ENCODE peak calls at places on chromosomes 12 and 14, in ten cellular contexts. U, H, W, E, J, P, N, S, G and T are unnamed samples.
A peak's percentile ranks its signal among the peaks of the same experiment; 100 is the strongest.

GRCh38 chr12:25701290-25701689 is 148.2 kb upstream of the LMNTD1 start:
- DNase-seq in U (peak; percentile 68), H (no peak), W (no peak), E (peak; percentile 21), J (no peak), P (no peak), N (no peak), S (no peak), G (peak; percentile 95), T (no peak)

GRCh38 chr12:104635944-104636343 is 179.2 kb downstream of the CHST11 start:
- DNase-seq in U (no peak), H (no peak), W (no peak), E (no peak), J (no peak), P (no peak), N (no peak), S (no peak), G (no peak), T (no peak)

GRCh38 chr14:39374846-39375245 is 57.4 kb downstream of the FBXO33 start:
- DNase-seq in U (peak; percentile 62), H (no peak), W (no peak), E (no peak), J (no peak), P (no peak), N (no peak), S (no peak), G (peak; percentile 22), T (no peak)

GRCh38 chr14:54622189-54622958 is 55.4 kb downstream of the SAMD4A start:
- DNase-seq in U (no peak), H (peak; percentile 57), W (no peak), E (no peak), J (no peak), P (peak; percentile 67), N (no peak), S (peak; percentile 35), G (no peak), T (no peak)

GRCh38 chr14:93042968-93043940 is 72.5 kb downstream of the ITPK1 start:
- DNase-seq in U (peak; percentile 90), H (no peak), W (peak; percentile 89), E (no peak), J (peak; percentile 74), P (no peak), N (peak; percentile 91), S (no peak), G (peak; percentile 67), T (peak; percentile 87)

GRCh38 chr12:42809226-42809625 is 219.7 kb upstream of the PRICKLE1 start:
- DNase-seq in U (peak; percentile 17), H (no peak), W (no peak), E (no peak), J (no peak), P (no peak), N (no peak), S (no peak), G (peak; percentile 65), T (no peak)

GRCh38 chr12:62934799-62935674 is at the start of gene PPM1H:
- DNase-seq in U (peak; percentile 22), H (peak; percentile 25), W (peak; percentile 97), E (peak; percentile 72), J (peak; percentile 79), P (no peak), N (peak; percentile 93), S (peak; percentile 3), G (peak; percentile 41), T (peak; percentile 91)

GRCh38 chr14:69376439-69376838 is 21.7 kb downstream of the ERH start:
- DNase-seq in U (peak; percentile 56), H (no peak), W (no peak), E (no peak), J (no peak), P (no peak), N (no peak), S (no peak), G (peak; percentile 82), T (no peak)

GRCh38 chr12:51813931-51814310 is 34.6 kb downstream of the FIGNL2 start:
- DNase-seq in U (no peak), H (no peak), W (no peak), E (no peak), J (no peak), P (no peak), N (no peak), S (no peak), G (no peak), T (no peak)

GRCh38 chr12:66154776-66155175 is 15.0 kb downstream of the TMBIM4 start:
- DNase-seq in U (peak; percentile 52), H (no peak), W (no peak), E (no peak), J (no peak), P (no peak), N (no peak), S (no peak), G (no peak), T (no peak)

GRCh38 chr12:31317471-31318397 is 8.2 kb downstream of the SINHCAF start:
- DNase-seq in U (peak; percentile 41), H (no peak), W (no peak), E (peak; percentile 37), J (no peak), P (no peak), N (no peak), S (no peak), G (peak; percentile 39), T (no peak)

GRCh38 chr12:24705741-24706358 is 243.1 kb downstream of the BCAT1 start:
- DNase-seq in U (peak; percentile 59), H (no peak), W (no peak), E (no peak), J (no peak), P (no peak), N (no peak), S (no peak), G (peak; percentile 23), T (no peak)

GRCh38 chr12:39272934-39273770 is 169.8 kb downstream of the KIF21A start:
- DNase-seq in U (peak; percentile 54), H (peak; percentile 12), W (no peak), E (peak; percentile 68), J (no peak), P (no peak), N (no peak), S (no peak), G (peak; percentile 55), T (peak; percentile 24)

GRCh38 chr14:104817930-104818713 is 17.2 kb downstream of the ZBTB42 start:
- DNase-seq in U (no peak), H (no peak), W (no peak), E (no peak), J (no peak), P (no peak), N (no peak), S (no peak), G (no peak), T (no peak)

GRCh38 chr14:60183724-60184596 is 18.8 kb upstream of the DHRS7 start:
- DNase-seq in U (peak; percentile 83), H (no peak), W (no peak), E (peak; percentile 63), J (no peak), P (no peak), N (no peak), S (no peak), G (peak; percentile 87), T (no peak)

GRCh38 chr14:20516921-20517320 is 11.6 kb downstream of the RNASE10 start:
- DNase-seq in U (peak; percentile 67), H (no peak), W (no peak), E (no peak), J (no peak), P (no peak), N (no peak), S (no peak), G (peak; percentile 67), T (no peak)

GRCh38 chr12:52156310-52156709 is 35.5 kb downstream of the KRT80 start:
- DNase-seq in U (no peak), H (no peak), W (no peak), E (no peak), J (no peak), P (no peak), N (no peak), S (no peak), G (no peak), T (no peak)

GRCh38 chr12:132602578-132603239 is 7.7 kb downstream of the LRCOL1 start:
- DNase-seq in U (no peak), H (no peak), W (peak; percentile 68), E (no peak), J (peak; percentile 58), P (no peak), N (no peak), S (no peak), G (peak; percentile 26), T (peak; percentile 23)

GRCh38 chr14:78598046-78598652 is 428.0 kb downstream of the NRXN3 start:
- DNase-seq in U (peak; percentile 63), H (peak; percentile 29), W (no peak), E (peak; percentile 55), J (peak; percentile 14), P (peak; percentile 18), N (no peak), S (peak; percentile 10), G (peak; percentile 75), T (peak; percentile 48)

GRCh38 chr14:101854366-101854765 is 92.9 kb downstream of the PPP2R5C start:
- DNase-seq in U (no peak), H (no peak), W (no peak), E (no peak), J (no peak), P (no peak), N (no peak), S (no peak), G (no peak), T (no peak)

GRCh38 chr12:41365653-41366131 is 177.6 kb downstream of the PDZRN4 start:
- DNase-seq in U (no peak), H (no peak), W (no peak), E (no peak), J (no peak), P (no peak), N (no peak), S (no peak), G (peak; percentile 28), T (no peak)

GRCh38 chr12:77995436-77996167 is 164.9 kb downstream of the NAV3 start:
- DNase-seq in U (no peak), H (no peak), W (no peak), E (peak; percentile 96), J (no peak), P (no peak), N (no peak), S (no peak), G (peak; percentile 74), T (no peak)

GRCh38 chr14:70724944-70725343 is 83.2 kb downstream of the TTC9 start:
- DNase-seq in U (no peak), H (no peak), W (no peak), E (no peak), J (no peak), P (no peak), N (no peak), S (no peak), G (no peak), T (no peak)

GRCh38 chr12:66048843-66049537 is 81.6 kb downstream of the LLPH start:
- DNase-seq in U (peak; percentile 52), H (no peak), W (no peak), E (no peak), J (no peak), P (no peak), N (no peak), S (no peak), G (peak; percentile 78), T (no peak)

GRCh38 chr12:110466791-110467190 is 1.3 kb downstream of the GPN3 start:
- DNase-seq in U (no peak), H (no peak), W (no peak), E (no peak), J (no peak), P (no peak), N (no peak), S (no peak), G (no peak), T (no peak)

GRCh38 chr12:70657621-70658286 is 20.5 kb upstream of the PTPRB start:
- DNase-seq in U (no peak), H (no peak), W (no peak), E (no peak), J (no peak), P (no peak), N (no peak), S (no peak), G (no peak), T (no peak)

GRCh38 chr12:65728913-65729793 is 95.1 kb upstream of the HMGA2 start:
- DNase-seq in U (peak; percentile 16), H (peak; percentile 3), W (peak; percentile 47), E (no peak), J (no peak), P (no peak), N (no peak), S (no peak), G (peak; percentile 10), T (no peak)

GRCh38 chr12:54222609-54223008 is 33.8 kb upstream of the SMUG1 start:
- DNase-seq in U (peak; percentile 65), H (no peak), W (no peak), E (peak; percentile 78), J (no peak), P (no peak), N (no peak), S (no peak), G (peak; percentile 88), T (no peak)